ENCODE peak calls at places on chromosomes 13 and 19, in five cellular contexts. O is esophagus squamous epithelium, N is neural progenitor cell, W is HCT116, Z is MM.1S. M is an unnamed sample. For H3K4me1 and H3K36me3, the result is how much of the 10 kb centered on the place peaks cover.

GRCh38 chr19:1105217-1105872 is 1.6 kb downstream of the GPX4 start:
- DNase-seq in Z (no peak), W (no peak), N (no peak), O (no peak), M (no peak)

GRCh38 chr13:98129059-98129741 is 13.7 kb upstream of the FARP1 start:
- DNase-seq in Z (no peak), N (no peak), O (no peak), W (no peak), M (no peak)

GRCh38 chr13:25977216-25977615 is 74.6 kb downstream of the SHISA2 start:
- DNase-seq in O (no peak), W (no peak), N (peak), Z (no peak), M (no peak)

GRCh38 chr13:106484755-106485193 is 50.7 kb downstream of the EFNB2 start:
- DNase-seq in Z (no peak), N (no peak), O (no peak), W (no peak), M (no peak)

GRCh38 chr13:113775451-113776145 is 16.6 kb downstream of the TMEM255B start:
- DNase-seq in N (no peak), W (no peak), O (no peak), Z (no peak), M (no peak)

GRCh38 chr13:36395280-36395679 is 37.0 kb upstream of the CCNA1 start:
- DNase-seq in N (no peak), Z (peak), O (no peak), W (no peak), M (no peak)

GRCh38 chr13:41231786-41232185 is 31.6 kb downstream of the MTRF1 start:
- DNase-seq in W (no peak), O (no peak), N (no peak), Z (no peak), M (no peak)

GRCh38 chr19:23996549-23996948 is 81.9 kb downstream of the ZNF726 start:
- DNase-seq in Z (no peak), W (peak), N (peak), O (no peak), M (no peak)

GRCh38 chr19:7519411-7520130 is 2.9 kb upstream of the MCOLN1 start:
- DNase-seq in O (no peak), N (no peak), Z (no peak), W (no peak), M (no peak)

GRCh38 chr19:1516395-1516753 is 3.6 kb upstream of the ADAMTSL5 start:
- DNase-seq in W (no peak), N (no peak), O (no peak), Z (no peak), M (no peak)

GRCh38 chr13:104976964-104977363 is 1558.5 kb downstream of the EFNB2 start:
- DNase-seq in O (no peak), N (no peak), W (no peak), Z (no peak), M (no peak)

GRCh38 chr13:40221460-40222201 is 444.8 kb downstream of the FOXO1 start:
- DNase-seq in O (no peak), Z (peak), W (no peak), N (no peak), M (peak)

GRCh38 chr19:35516310-35516709 is 2.9 kb upstream of the DMKN start:
- DNase-seq in O (no peak), W (no peak), N (no peak), Z (no peak), M (no peak)

GRCh38 chr13:73248711-73249580 is 190.1 kb downstream of the KLF5 start:
- DNase-seq in Z (no peak), W (peak), N (no peak), O (no peak), M (no peak)

DNA sequence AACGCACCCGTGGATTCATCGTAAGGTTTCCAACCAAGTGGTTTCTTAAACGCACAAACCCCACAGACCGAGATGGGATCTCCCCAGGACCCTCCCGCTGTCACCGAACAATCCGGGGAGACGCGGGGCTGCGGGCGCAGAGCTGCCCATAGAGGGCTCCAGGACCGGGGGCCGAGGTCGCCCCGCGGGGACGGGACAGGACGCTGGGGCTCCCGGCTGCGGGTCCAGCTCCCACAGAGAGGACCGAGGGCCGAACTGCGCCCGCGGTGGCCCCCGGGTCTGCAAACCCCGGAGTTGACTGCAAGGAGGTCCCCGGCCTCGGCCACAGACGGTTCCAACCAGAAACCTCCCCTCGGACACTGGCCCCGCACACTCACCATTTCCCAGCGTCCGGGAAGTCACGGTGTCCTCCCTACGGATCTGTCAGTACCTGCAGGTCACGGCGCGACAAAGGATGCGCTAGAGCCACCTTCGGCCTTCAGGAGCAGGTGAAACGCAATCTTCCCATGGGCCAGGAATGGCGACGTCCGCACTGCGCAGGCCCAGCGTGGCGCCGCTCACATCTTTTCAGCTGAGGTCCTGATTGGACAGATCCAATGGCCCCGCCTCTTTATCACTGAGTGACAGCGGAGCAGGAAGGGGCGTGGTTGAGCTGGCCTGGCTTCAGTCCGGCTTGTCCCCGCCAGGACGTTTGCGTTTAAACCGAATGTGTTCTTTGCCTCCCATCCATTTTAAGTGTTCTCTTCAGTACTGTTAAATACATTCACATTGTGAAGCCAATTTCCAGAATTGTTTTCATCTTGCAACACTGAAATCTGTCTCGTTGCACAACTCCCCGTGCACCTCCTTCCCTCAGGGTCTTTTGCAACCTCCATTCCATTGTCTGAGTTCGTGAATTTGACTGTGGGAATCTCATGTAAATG is at the start of gene ZNF14:
- DNase-seq in W (peak), O (peak), N (peak), Z (peak), M (peak)
- H3K4me1 ChIP-seq in W (under half), O (under half), N (under half), Z (under half), M (under half)

GRCh38 chr19:41862445-41862986 is 2.5 kb downstream of the RPS19 start:
- DNase-seq in N (no peak), O (no peak), Z (no peak), W (no peak), M (no peak)
- H3K36me3 ChIP-seq in N (under half), O (half or more), Z (under half), W (half or more), M (half or more)

GRCh38 chr13:110923777-110924638 is 9.1 kb upstream of the ANKRD10 start:
- DNase-seq in O (no peak), W (no peak), N (no peak), Z (no peak), M (no peak)

GRCh38 chr13:110925023-110925608 is 10.2 kb upstream of the ANKRD10 start:
- DNase-seq in Z (no peak), O (no peak), W (no peak), N (peak), M (no peak)

GRCh38 chr13:110923086-110923485 is 8.2 kb upstream of the ANKRD10 start:
- DNase-seq in W (no peak), N (no peak), Z (no peak), O (no peak), M (no peak)

GRCh38 chr13:110922506-110922905 is 7.6 kb upstream of the ANKRD10 start:
- DNase-seq in O (no peak), W (no peak), Z (no peak), N (no peak), M (no peak)

DNA sequence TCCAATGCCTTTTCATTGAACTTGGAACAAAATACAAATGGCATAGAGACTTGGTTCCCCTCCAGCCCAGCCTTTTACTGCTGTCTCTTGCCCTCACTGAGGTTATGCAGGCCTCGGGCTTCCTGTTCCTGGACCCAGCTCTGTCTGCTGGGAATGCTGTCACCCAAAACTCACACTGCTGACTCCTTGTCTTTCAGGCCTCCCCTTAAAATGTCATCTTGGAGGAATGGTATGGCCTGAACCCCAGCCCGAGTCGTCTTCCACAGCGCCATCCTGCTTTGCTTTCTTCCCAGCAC is 9.7 kb upstream of the ANKRD10 start:
- DNase-seq in N (no peak), W (no peak), O (no peak), Z (no peak), M (no peak)
- H3K4me1 ChIP-seq in N (under half), W (under half), O (under half), Z (under half), M (under half)

GRCh38 chr19:4859697-4860096 is 7.8 kb downstream of the PLIN3 start:
- DNase-seq in Z (no peak), O (no peak), W (no peak), N (no peak), M (no peak)
- H3K36me3 ChIP-seq in Z (under half), O (half or more), W (under half), N (under half), M (under half)

GRCh38 chr19:47658431-47659383 is 49.8 kb downstream of the BICRA start:
- DNase-seq in W (no peak), Z (no peak), O (no peak), N (no peak), M (no peak)
- H3K4me1 ChIP-seq in W (under half), Z (under half), O (under half), N (under half), M (under half)

DNA sequence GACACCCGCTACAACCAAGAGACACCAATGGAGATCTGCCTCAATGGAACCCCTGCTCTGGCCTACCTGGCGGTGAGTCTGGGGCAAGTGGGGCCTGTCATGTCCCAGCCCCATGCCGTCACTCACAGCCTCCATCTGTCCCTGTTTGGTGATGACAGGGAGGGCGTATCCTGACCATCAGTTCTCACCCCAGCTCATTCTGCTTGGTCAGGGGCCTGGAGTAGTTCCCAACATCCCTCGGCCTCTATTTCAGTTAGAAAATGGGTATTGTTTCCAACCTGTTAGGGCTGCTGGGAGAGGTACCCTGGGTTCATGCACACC is 18.2 kb downstream of the HIPK4 start:
- DNase-seq in Z (no peak), O (no peak), N (no peak), W (no peak), M (no peak)
- H3K36me3 ChIP-seq in Z (under half), O (half or more), N (under half), W (under half), M (under half)

DNA sequence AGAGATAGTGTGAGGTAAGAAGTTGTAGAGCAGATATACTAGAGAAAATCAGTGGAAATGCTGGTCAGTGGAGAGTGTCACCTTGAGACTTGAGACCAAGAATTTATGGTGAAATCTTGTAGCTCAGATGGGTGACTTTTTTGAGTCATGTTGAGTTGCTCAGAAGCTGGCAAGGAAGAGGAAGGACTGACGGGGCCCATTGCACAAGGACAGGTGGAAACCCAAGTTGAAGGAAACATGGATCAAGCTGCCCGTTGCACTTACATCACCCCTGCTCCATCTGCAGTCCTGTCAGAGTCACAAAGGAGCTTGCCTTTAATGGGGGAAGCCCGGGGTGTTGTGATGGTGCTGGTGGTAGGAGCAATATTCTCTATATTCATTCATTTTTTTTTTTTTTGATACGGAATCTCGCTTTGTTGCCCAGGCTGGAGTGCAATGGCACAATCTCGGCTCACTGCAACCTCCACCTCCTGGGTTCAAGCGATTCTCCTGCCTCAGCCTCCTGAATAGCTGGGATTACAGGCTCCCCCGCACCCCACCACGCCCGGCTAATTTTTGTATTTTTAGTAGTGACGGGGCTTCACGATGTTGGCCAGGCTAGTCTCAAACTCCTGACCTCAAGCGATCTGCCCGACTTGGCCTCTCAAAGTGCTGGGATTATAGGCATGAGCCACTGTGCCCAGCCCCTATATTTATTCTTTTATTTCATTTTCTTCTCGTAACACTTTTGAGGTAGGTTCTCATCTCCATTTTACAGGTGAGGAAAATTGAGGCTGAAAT is 27.4 kb downstream of the UBAC2 start:
- DNase-seq in Z (no peak), O (no peak), N (no peak), W (no peak), M (no peak)
- H3K4me1 ChIP-seq in Z (under half), O (under half), N (under half), W (under half), M (half or more)

DNA sequence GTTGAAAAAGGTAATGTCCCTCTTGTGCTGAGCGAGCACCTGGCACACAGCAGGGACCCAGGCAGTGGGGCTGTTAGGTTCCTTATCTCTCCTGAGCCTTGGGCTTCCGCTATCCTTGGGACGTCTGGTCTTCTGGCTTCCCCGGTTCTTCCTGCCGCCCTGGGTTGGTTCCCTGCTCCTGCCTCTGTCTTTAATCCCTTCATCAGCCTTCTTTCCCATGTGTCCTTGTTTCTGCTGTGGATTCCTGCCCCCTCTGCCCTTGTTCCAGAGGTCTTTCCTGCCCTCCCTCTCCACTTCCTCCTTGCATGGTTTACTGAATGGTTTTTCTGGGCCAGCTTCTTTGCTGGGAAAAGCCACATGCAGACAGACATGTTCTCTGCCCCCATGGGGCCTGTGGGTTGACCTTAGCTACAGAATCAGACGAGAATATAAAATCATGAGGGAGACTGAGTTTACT is 2.6 kb downstream of the EPN1 start:
- DNase-seq in N (no peak), W (no peak), Z (no peak), O (no peak), M (no peak)
- H3K36me3 ChIP-seq in N (under half), W (under half), Z (under half), O (half or more), M (under half)